ENCODE peak calls at places on chromosomes 13 and 19, in five cellular contexts. B, V, E, H and Y are unnamed samples.

GRCh38 chr19:2186071-2186846 is 22.5 kb downstream of the DOT1L start:
- DNase-seq in H (peak), V (peak), B (no peak), E (no peak), Y (no peak)

GRCh38 chr13:51804295-51805172 is 571 bp upstream of the DHRS12 start:
- DNase-seq in E (no peak), V (no peak), H (no peak), B (peak), Y (no peak)

GRCh38 chr19:39224910-39225309 is 19.9 kb downstream of the IFNL3 start:
- DNase-seq in E (no peak), H (no peak), B (no peak), V (no peak), Y (no peak)

GRCh38 chr19:13848811-13849241 is 28.1 kb upstream of the NANOS3 start:
- DNase-seq in E (no peak), H (no peak), B (no peak), V (no peak), Y (no peak)

GRCh38 chr19:12940897-12941296 is 2.5 kb downstream of the CALR start:
- DNase-seq in H (no peak), E (no peak), V (no peak), B (no peak), Y (no peak)

GRCh38 chr19:50427997-50428425 is 4.7 kb upstream of the MYBPC2 start:
- DNase-seq in V (peak), B (no peak), E (no peak), H (no peak), Y (peak)

GRCh38 chr19:11381535-11382369 is 2.4 kb downstream of the EPOR start:
- DNase-seq in V (no peak), B (no peak), E (peak), H (no peak), Y (no peak)

GRCh38 chr19:46863818-46864629 is 3.2 kb downstream of the ARHGAP35 start:
- DNase-seq in V (no peak), E (peak), B (peak), H (no peak), Y (peak)

GRCh38 chr13:35978607-35979316 is 152.4 kb downstream of the DCLK1 start:
- DNase-seq in B (no peak), E (no peak), H (no peak), V (no peak), Y (peak)

GRCh38 chr13:95858286-95859075 is 181.5 kb downstream of the DNAJC3 start:
- DNase-seq in B (no peak), V (no peak), E (no peak), H (no peak), Y (peak)

GRCh38 chr13:102845289-102845629 is 573 bp upstream of the ERCC5 start:
- DNase-seq in B (no peak), V (no peak), H (no peak), E (no peak), Y (no peak)

GRCh38 chr19:44552324-44552723 is 22.8 kb upstream of the CEACAM20 start:
- DNase-seq in H (no peak), E (no peak), B (no peak), V (no peak), Y (no peak)

GRCh38 chr13:94195715-94196114 is 283.8 kb downstream of the DCT start:
- DNase-seq in B (no peak), H (peak), E (no peak), V (peak), Y (peak)

GRCh38 chr13:31016342-31017325 is 84.2 kb downstream of the TEX26 start:
- DNase-seq in V (no peak), B (no peak), E (no peak), H (no peak), Y (no peak)

GRCh38 chr13:19181621-19182485 is at the start of gene TUBA3C:
- DNase-seq in H (no peak), B (peak), E (no peak), V (no peak), Y (no peak)

GRCh38 chr19:6318772-6319171 is 14.6 kb downstream of the ACER1 start:
- DNase-seq in E (no peak), B (no peak), H (no peak), V (no peak), Y (no peak)

GRCh38 chr19:54172764-54173699 is at the start of gene TMC4:
- DNase-seq in B (no peak), H (no peak), V (no peak), E (no peak), Y (no peak)

GRCh38 chr13:59641758-59642157 is 522.0 kb downstream of the DIAPH3 start:
- DNase-seq in B (no peak), H (peak), E (no peak), V (no peak), Y (peak)

GRCh38 chr13:90547272-90547790 is 800.2 kb upstream of the MIR17HG start:
- DNase-seq in H (no peak), B (no peak), E (no peak), V (no peak), Y (no peak)

GRCh38 chr19:55272142-55272541 is 7.8 kb downstream of the HSPBP1 start:
- DNase-seq in V (no peak), E (no peak), H (no peak), B (no peak), Y (no peak)

GRCh38 chr19:56139847-56140582 is 1.1 kb upstream of the ZNF444 start:
- DNase-seq in V (no peak), H (no peak), B (no peak), E (no peak), Y (no peak)

GRCh38 chr19:13841339-13842293 is 35.3 kb upstream of the NANOS3 start:
- DNase-seq in V (no peak), E (peak), B (no peak), H (no peak), Y (no peak)

GRCh38 chr19:751501-752341 is 809 bp downstream of the MISP start:
- DNase-seq in V (peak), B (no peak), E (no peak), H (peak), Y (no peak)

GRCh38 chr19:47417746-47418594 is 1.4 kb downstream of the MEIS3 start:
- DNase-seq in H (no peak), V (no peak), E (no peak), B (no peak), Y (no peak)

GRCh38 chr19:373391-374182 is 29.0 kb upstream of the MIER2 start:
- DNase-seq in B (no peak), E (no peak), V (no peak), H (no peak), Y (no peak)

GRCh38 chr19:6056801-6057650 is 53.3 kb downstream of the RFX2 start:
- DNase-seq in E (peak), B (peak), V (peak), H (peak), Y (peak)

GRCh38 chr19:20787766-20788165 is 11.7 kb downstream of the ZNF66 start:
- DNase-seq in B (no peak), E (no peak), H (no peak), V (no peak), Y (no peak)

GRCh38 chr13:99211421-99212035 is 10.9 kb downstream of the UBAC2 start:
- DNase-seq in H (no peak), V (no peak), E (no peak), B (no peak), Y (no peak)

GRCh38 chr13:35954207-35954560 is 177.0 kb downstream of the DCLK1 start:
- DNase-seq in V (no peak), H (no peak), E (no peak), B (no peak), Y (no peak)

GRCh38 chr13:22168437-22168836 is 497.6 kb downstream of the FGF9 start:
- DNase-seq in H (no peak), V (no peak), B (no peak), E (no peak), Y (no peak)

GRCh38 chr13:109700176-109700575 is 86.2 kb downstream of the IRS2 start:
- DNase-seq in V (no peak), B (no peak), E (no peak), H (no peak), Y (no peak)

DNA sequence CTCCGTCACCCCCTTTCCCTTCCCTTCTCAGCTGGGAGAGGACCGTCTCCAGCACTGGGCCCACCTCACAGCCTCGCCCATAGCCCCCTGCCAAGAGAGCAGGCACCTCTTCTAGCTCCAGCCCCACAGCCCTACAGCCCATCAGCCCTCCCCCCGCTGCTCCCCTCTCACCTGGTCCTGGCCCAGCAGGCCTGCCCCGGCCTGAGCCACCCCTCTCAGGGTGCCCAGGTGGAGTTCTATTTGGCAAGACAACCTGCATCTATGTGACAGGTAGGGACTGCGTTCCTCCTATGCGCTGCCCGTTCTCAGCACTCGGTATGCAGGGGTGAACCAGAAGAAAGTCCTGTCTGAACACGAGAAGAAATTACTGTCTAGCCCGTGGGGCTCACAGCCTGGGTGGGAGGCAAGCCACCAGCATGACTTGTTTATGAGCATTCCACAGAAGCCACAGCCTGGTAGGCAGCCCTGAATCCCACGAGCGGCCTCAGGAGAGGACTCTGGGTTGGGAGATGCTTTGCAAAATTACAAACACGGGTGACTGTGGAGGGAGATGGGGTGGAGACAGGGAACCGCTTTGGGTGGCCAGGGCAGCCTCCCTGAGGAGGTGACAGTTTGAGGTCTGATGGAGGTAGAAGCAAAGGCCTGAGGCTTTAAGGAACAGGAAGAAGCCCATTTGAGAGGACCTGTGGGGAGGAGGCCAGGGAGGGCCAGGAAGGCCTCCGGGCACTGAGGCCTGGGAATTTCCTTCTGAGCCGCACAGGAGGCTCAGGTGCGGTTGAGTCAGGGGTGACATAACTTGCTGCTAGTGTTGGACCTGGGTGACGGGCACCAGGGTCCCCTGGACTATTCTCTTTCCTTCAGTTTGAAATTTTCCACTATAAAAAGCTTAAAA is 1.2 kb upstream of the PLEKHF1 start:
- DNase-seq in V (no peak), H (no peak), E (no peak), B (no peak), Y (no peak)
- H3K4me3 ChIP-seq in V (no peak), H (no peak), E (no peak), B (peak), Y (no peak)

GRCh38 chr13:26476111-26476743 is 81.3 kb upstream of the WASF3 start:
- DNase-seq in H (no peak), E (no peak), V (no peak), B (peak), Y (no peak)

GRCh38 chr13:26477681-26478080 is 79.8 kb upstream of the WASF3 start:
- DNase-seq in B (no peak), V (no peak), H (no peak), E (no peak), Y (no peak)

GRCh38 chr13:26475176-26476110 is 82.0 kb upstream of the WASF3 start:
- DNase-seq in V (no peak), E (no peak), B (peak), H (no peak), Y (no peak)

GRCh38 chr13:26474286-26474685 is 83.2 kb upstream of the WASF3 start:
- DNase-seq in B (no peak), E (no peak), V (no peak), H (no peak), Y (no peak)

DNA sequence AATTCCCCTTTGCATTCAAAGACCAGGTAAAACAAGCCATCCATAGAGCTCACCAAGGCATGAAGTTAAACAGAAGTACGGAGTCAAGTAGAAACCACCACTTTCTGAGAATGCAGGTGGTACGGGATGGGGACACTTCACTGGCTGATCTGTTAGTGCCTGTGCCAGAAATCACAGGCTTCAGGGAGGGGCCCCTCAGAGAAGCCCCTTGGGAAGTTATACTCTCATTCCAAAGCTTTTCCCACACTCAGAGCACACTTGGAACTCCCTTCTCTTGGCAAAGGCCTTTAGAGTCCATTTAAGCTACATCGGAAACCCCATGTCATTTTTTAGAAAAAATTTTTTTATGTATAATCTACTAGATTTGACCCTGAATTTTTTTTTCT is 80.7 kb upstream of the WASF3 start:
- DNase-seq in E (no peak), H (no peak), V (no peak), B (no peak), Y (no peak)
- H3K4me3 ChIP-seq in E (no peak), H (no peak), V (peak), B (no peak), Y (no peak)

DNA sequence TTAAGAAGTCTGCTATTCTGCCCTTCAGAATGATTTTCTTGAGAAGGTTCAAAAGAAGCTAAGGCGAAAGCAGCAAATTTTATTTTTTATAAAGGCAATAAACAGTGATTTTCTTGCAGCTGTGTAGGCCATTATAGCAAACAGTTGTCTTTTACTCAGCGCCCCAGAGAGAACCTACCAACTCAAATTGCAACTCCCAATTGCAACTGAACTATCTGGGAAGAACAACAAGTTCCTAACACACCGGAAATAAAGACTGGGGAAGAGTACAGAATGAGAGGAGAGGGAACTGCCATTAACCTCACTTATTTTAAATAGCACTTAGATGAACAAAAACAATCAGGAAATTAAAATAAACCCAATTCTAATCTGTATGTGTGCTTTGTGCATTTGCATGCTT is 171.2 kb downstream of the KCTD12 start:
- DNase-seq in V (no peak), H (no peak), E (no peak), B (no peak), Y (no peak)
- H3K4me3 ChIP-seq in V (no peak), H (no peak), E (no peak), B (no peak), Y (no peak)

GRCh38 chr19:41218615-41219507 is at the start of gene AXL:
- DNase-seq in V (no peak), E (peak), H (peak), B (no peak), Y (peak)
- H3K4me3 ChIP-seq in V (peak), E (peak), H (peak), B (no peak), Y (peak)

DNA sequence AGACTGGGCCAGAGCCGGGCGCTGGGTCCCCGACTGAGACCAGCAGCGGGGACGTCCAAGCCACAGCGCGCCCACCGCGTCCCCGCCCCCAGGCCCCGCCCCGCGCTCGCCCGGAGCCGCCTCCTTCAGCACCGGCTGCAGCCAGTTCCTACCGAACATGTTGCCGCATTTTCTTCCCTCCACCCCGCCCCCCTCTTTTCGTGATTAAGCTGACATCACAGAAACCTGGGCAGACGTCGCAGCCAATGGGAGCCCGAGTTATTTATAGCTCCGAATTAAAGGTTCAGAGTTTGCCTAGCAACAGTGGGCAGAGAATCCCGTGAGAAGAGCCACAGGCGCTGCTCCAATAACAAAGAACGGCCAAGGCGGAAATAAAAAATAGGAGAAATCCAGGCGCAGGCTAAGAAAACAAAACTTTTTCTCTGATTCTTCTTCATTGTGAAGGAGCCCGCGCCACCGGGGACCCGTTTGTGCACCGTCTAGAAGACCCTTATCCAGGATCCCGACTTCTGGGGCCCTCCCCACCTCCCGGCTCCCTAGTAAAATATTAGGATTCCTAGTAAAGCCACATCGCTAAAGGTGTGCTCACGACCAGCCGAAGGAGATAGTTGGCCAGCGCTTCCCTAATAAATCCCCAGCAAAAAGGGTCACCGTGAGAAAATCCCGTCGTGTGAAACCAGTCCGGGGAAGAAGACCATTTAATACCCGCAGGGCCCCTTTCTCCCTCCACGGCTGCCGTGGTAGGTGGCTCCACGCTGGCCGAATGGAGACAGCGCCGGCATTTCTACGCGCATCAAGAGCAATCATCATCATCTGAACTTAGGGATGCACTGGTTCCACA is 61.7 kb downstream of the SERP2 start:
- DNase-seq in H (peak), E (peak), V (peak), B (peak), Y (peak)
- H3K4me3 ChIP-seq in H (peak), E (peak), V (peak), B (peak), Y (peak)

DNA sequence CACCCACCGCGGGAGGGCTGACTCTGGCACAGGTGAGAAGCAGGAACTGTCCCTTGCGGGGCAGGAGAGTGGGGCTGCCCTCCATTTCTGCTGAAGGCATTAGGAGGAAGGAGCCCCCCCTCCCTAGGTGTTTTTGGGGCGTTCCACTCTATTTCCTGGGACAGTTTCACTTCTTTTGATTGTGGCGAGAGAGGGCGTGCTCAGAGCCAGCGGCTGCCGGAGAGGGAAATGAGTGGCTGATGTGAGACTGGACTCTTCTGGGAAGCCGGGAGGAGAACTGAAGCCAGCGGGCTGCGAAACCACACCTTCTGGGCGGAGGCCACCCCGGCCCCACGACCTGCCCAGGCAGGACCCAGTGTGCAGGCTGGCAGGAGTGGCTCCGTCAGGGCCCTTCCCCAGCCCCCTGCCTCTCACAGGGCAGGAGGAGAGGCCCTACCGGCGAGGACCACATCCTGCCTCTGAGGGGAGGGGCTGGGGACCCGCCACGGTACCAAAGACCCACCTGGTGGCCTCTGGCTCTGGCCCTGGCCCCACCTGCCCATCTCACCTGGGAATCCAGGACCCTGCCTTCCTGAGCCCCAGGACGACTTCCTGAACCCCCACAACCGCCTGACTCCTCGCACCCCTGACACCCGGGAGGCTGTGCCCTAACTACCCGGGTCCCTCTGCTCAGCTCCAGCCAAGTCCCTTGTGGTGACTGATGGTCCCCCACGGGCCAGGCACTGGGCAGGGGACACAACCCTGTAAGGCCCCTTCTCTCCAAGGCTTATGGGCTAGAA is 25.9 kb downstream of the MPND start:
- DNase-seq in V (no peak), E (peak), H (no peak), B (peak), Y (no peak)
- H3K4me3 ChIP-seq in V (no peak), E (peak), H (no peak), B (peak), Y (no peak)

DNA sequence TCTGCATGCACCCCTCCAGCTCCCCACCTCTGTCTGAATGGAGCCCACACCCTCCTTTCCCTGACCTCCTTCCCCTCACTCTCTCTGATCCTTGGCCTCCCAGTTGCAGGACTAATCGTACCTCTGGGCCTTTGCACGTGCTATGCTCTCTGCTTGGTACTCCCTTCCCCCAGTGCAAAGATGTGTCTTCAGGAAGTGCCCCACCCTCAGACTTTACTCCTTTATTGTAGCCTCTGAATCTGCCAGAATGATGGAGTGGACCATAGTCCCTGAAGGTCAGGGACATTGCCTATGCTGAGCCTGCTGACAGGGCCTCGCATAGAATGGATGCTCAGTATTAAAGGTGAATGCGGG is 1.3 kb upstream of the JUND start:
- DNase-seq in B (no peak), H (no peak), E (no peak), V (no peak), Y (no peak)
- H3K4me3 ChIP-seq in B (peak), H (no peak), E (peak), V (peak), Y (no peak)

GRCh38 chr13:34358811-34359513 is 541.0 kb downstream of the RFC3 start:
- DNase-seq in B (no peak), H (peak), E (no peak), V (peak), Y (peak)
- H3K4me3 ChIP-seq in B (no peak), H (no peak), E (no peak), V (no peak), Y (no peak)